ENCODE peak calls at places on chromosomes 12 and 14, in five cellular contexts. I, Y, Z, C and O are unnamed samples.

GRCh38 chr14:102028733-102029132 is 58.1 kb downstream of the HSP90AA1 start:
- DNase-seq in I (peak), Y (no peak), Z (no peak), C (peak), O (no peak)

GRCh38 chr12:76455582-76456345 is 103.8 kb downstream of the OSBPL8 start:
- DNase-seq in I (peak), Y (peak), Z (peak), C (peak), O (no peak)

GRCh38 chr12:69096669-69097364 is 142.6 kb upstream of the CPSF6 start:
- DNase-seq in I (no peak), Y (no peak), Z (no peak), C (no peak), O (no peak)

GRCh38 chr12:119447618-119448017 is 113.1 kb downstream of the CCDC60 start:
- DNase-seq in I (no peak), Y (no peak), Z (no peak), C (no peak), O (no peak)

GRCh38 chr12:50725011-50725899 is 38.6 kb upstream of the ATF1 start:
- DNase-seq in I (peak), Y (no peak), Z (no peak), C (no peak), O (no peak)

GRCh38 chr12:47757840-47758583 is 668 bp downstream of the RAPGEF3 start:
- DNase-seq in I (no peak), Y (no peak), Z (no peak), C (no peak), O (peak)

GRCh38 chr14:74835607-74836250 is 40.2 kb downstream of the PROX2 start:
- DNase-seq in I (no peak), Y (no peak), Z (no peak), C (no peak), O (no peak)

GRCh38 chr12:32400114-32400672 is 835 bp downstream of the FGD4 start:
- DNase-seq in I (no peak), Y (peak), Z (no peak), C (no peak), O (no peak)

GRCh38 chr14:103378042-103378854 is 7.0 kb upstream of the MARK3 start:
- DNase-seq in I (no peak), Y (no peak), Z (no peak), C (no peak), O (no peak)

GRCh38 chr12:92010853-92011701 is 134.6 kb downstream of the BTG1 start:
- DNase-seq in I (no peak), Y (no peak), Z (no peak), C (no peak), O (no peak)

GRCh38 chr12:26009593-26009992 is 51.1 kb downstream of the RASSF8 start:
- DNase-seq in I (no peak), Y (no peak), Z (no peak), C (no peak), O (no peak)